ENCODE peak calls at places on chromosome 3, in nine cellular contexts. I is psoas muscle, C is IMR-90, A is uterus, M is BE2C, K is AG04450, W is OCI-LY7, S is neural progenitor cell, B is right atrium auricular region. J is an unnamed sample.

GRCh38 chr3:194985031-194985578 is 285.9 kb downstream of the XXYLT1 start:
- DNase-seq in I (peak; percentile 91), C (peak; percentile 47), A (peak; percentile 59), M (no peak), K (peak; percentile 41), W (no peak), S (peak; percentile 85), B (peak; percentile 77), J (peak; percentile 66)

GRCh38 chr3:30259730-30260129 is 346.7 kb upstream of the TGFBR2 start:
- DNase-seq in I (no peak), C (no peak), A (no peak), M (no peak), K (no peak), W (no peak), S (no peak), B (no peak), J (no peak)

GRCh38 chr3:98994128-98994762 is 92.8 kb upstream of the DCBLD2 start:
- DNase-seq in I (no peak), C (peak; percentile 81), A (no peak), M (no peak), K (peak; percentile 49), W (no peak), S (peak; percentile 46), B (no peak), J (peak; percentile 57)

GRCh38 chr3:9757427-9757826 is 7.7 kb downstream of the OGG1 start:
- DNase-seq in I (no peak), C (no peak), A (no peak), M (no peak), K (no peak), W (no peak), S (no peak), B (no peak), J (no peak)

GRCh38 chr3:149771652-149772271 is 19.5 kb upstream of the COMMD2 start:
- DNase-seq in I (no peak), C (peak; percentile 25), A (peak; percentile 50), M (peak; percentile 75), K (no peak), W (peak; percentile 45), S (peak; percentile 81), B (peak; percentile 64), J (peak; percentile 72)

GRCh38 chr3:56829543-56829942 is 27.8 kb upstream of the ARHGEF3 start:
- DNase-seq in I (no peak), C (no peak), A (no peak), M (no peak), K (no peak), W (no peak), S (no peak), B (no peak), J (no peak)

GRCh38 chr3:195003006-195003892 is 267.7 kb downstream of the XXYLT1 start:
- DNase-seq in I (peak; percentile 89), C (no peak), A (peak; percentile 64), M (no peak), K (no peak), W (no peak), S (no peak), B (peak; percentile 64), J (no peak)

GRCh38 chr3:119974666-119975065 is 119.6 kb downstream of the GSK3B start:
- DNase-seq in I (no peak), C (no peak), A (no peak), M (no peak), K (no peak), W (no peak), S (no peak), B (no peak), J (no peak)

GRCh38 chr3:187759601-187760000 is 14.3 kb upstream of the BCL6 start:
- DNase-seq in I (no peak), C (no peak), A (no peak), M (no peak), K (no peak), W (no peak), S (no peak), B (no peak), J (no peak)

GRCh38 chr3:51819709-51820406 is 40.8 kb upstream of the IQCF6 start:
- DNase-seq in I (no peak), C (no peak), A (no peak), M (peak; percentile 29), K (no peak), W (peak; percentile 8), S (peak; percentile 74), B (no peak), J (no peak)

GRCh38 chr3:184248454-184249411 is at the start of gene ALG3:
- DNase-seq in I (peak; percentile 92), C (peak; percentile 87), A (peak; percentile 79), M (peak; percentile 87), K (peak; percentile 67), W (peak; percentile 92), S (peak; percentile 94), B (peak; percentile 79), J (peak; percentile 95)

GRCh38 chr3:114350690-114351089 is 56.9 kb downstream of the TIGIT start:
- DNase-seq in I (no peak), C (no peak), A (no peak), M (no peak), K (no peak), W (no peak), S (no peak), B (no peak), J (no peak)

GRCh38 chr3:117955196-117955595 is 1079.5 kb downstream of the IGSF11 start:
- DNase-seq in I (no peak), C (peak; percentile 56), A (no peak), M (no peak), K (peak; percentile 16), W (no peak), S (no peak), B (no peak), J (no peak)

GRCh38 chr3:6697722-6698121 is 163.2 kb upstream of the GRM7 start:
- DNase-seq in I (no peak), C (no peak), A (no peak), M (no peak), K (no peak), W (peak; percentile 72), S (no peak), B (no peak), J (no peak)
- H3K9me3 ChIP-seq in I (no peaks in the 10 kb centered on the region), C (peaks cover 4% of the 10 kb centered on the region), A (no peaks in the 10 kb centered on the region), M (no peaks in the 10 kb centered on the region), K (peaks cover 9% of the 10 kb centered on the region), W (peaks cover 5% of the 10 kb centered on the region), S (no peaks in the 10 kb centered on the region), B (no peaks in the 10 kb centered on the region), J (no peaks in the 10 kb centered on the region)

GRCh38 chr3:126226376-126226775 is 46.0 kb upstream of the ALDH1L1 start:
- DNase-seq in I (no peak), C (no peak), A (no peak), M (no peak), K (no peak), W (no peak), S (peak; percentile 22), B (no peak), J (no peak)
- H3K4me3 ChIP-seq in I (no peak overlapping the region), C (no peak overlapping the region), A (no peak overlapping the region), M (no peak overlapping the region), K (no peak overlapping the region), W (no peak overlapping the region), S (no peak overlapping the region), B (no peak overlapping the region), J (no peak overlapping the region)

GRCh38 chr3:75727985-75728384 is 57.4 kb downstream of the ZNF717 start:
- DNase-seq in I (no peak), C (no peak), A (no peak), M (no peak), K (no peak), W (no peak), S (no peak), B (no peak), J (no peak)
- H3K9me3 ChIP-seq in I (peaks cover 58% of the 10 kb centered on the region), C (peaks cover 38% of the 10 kb centered on the region), A (no peaks in the 10 kb centered on the region), M (no peaks in the 10 kb centered on the region), K (peaks cover 52% of the 10 kb centered on the region), W (peaks cover 3% of the 10 kb centered on the region), S (peaks cover 4% of the 10 kb centered on the region), B (peaks cover 95% of the 10 kb centered on the region), J (no peaks in the 10 kb centered on the region)

DNA sequence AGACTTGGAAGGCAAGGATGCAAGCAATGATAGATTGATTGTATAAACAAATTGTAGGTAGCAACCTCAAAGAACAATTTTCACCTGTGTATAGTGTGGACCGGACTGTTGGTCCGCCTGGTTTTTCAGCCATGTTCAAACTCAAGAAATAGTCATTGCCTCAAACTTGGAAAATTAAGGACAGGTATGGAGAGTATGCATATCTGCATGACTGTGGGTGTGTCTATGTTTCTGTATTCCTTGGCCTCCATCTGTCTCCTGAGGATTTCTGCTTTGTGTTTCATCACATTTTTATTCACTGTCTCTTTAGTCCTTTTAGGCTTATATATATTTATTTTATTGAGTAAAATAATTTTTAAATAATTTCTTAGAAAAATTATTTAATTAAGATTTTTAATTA is 53.9 kb upstream of the RASA2 start:
- DNase-seq in I (no peak), C (no peak), A (no peak), M (no peak), K (no peak), W (no peak), S (no peak), B (no peak), J (no peak)
- H3K4me3 ChIP-seq in I (peak overlapping the region; percentile 66), C (no peak overlapping the region), A (no peak overlapping the region), M (peak overlapping the region; percentile 61), K (no peak overlapping the region), W (no peak overlapping the region), S (no peak overlapping the region), B (no peak overlapping the region), J (no peak overlapping the region)